ENCODE peak calls at places on chromosomes 11 and 22, in nine cellular contexts. Z, C, I, T, X, U, B, E and P are unnamed samples.

GRCh38 chr11:63212742-63213141 is 30.7 kb downstream of the SLC22A25 start:
- DNase-seq in C (no peak), I (no peak), U (no peak), E (no peak), T (no peak), Z (peak), X (no peak), B (no peak), P (no peak)

GRCh38 chr11:61567286-61568061 is 13.4 kb downstream of the SYT7 start:
- DNase-seq in I (peak), X (peak), U (peak), T (peak), Z (peak), B (no peak), C (peak), E (peak), P (peak)

GRCh38 chr11:60788401-60789110 is 3.4 kb downstream of the MS4A10 start:
- DNase-seq in T (peak), C (no peak), U (no peak), E (peak), B (no peak), X (no peak), Z (no peak), I (no peak), P (peak)

GRCh38 chr11:85299247-85299646 is 327.9 kb downstream of the DLG2 start:
- DNase-seq in C (no peak), Z (no peak), U (no peak), I (no peak), B (no peak), E (no peak), T (no peak), X (no peak), P (no peak)

GRCh38 chr11:1300569-1301187 is 8.8 kb downstream of the TOLLIP start:
- DNase-seq in C (no peak), T (no peak), Z (no peak), X (peak), E (no peak), U (no peak), I (no peak), B (no peak), P (peak)

GRCh38 chr22:43945632-43946390 is 9.4 kb upstream of the SAMM50 start:
- DNase-seq in C (peak), Z (peak), I (peak), E (peak), T (peak), X (no peak), B (no peak), U (peak), P (peak)

GRCh38 chr11:18312663-18313420 is 9.1 kb downstream of the HPS5 start:
- DNase-seq in X (no peak), Z (no peak), C (no peak), E (no peak), I (no peak), T (no peak), B (no peak), U (peak), P (no peak)

GRCh38 chr11:77381749-77382693 is 80.5 kb upstream of the GDPD4 start:
- DNase-seq in I (no peak), T (no peak), X (no peak), B (no peak), E (no peak), U (peak), Z (no peak), C (no peak), P (no peak)

GRCh38 chr11:18749681-18750319 is 23.8 kb upstream of the IGSF22 start:
- DNase-seq in B (no peak), I (no peak), C (peak), U (peak), T (no peak), X (no peak), Z (no peak), E (no peak), P (peak)

GRCh38 chr11:70556884-70557741 is 158.8 kb downstream of the CTTN start:
- DNase-seq in X (no peak), I (peak), E (no peak), T (no peak), C (no peak), Z (no peak), U (no peak), B (no peak), P (no peak)

GRCh38 chr22:40156001-40156516 is 21.7 kb upstream of the TNRC6B start:
- DNase-seq in E (no peak), T (peak), X (no peak), I (peak), U (peak), B (no peak), C (no peak), Z (peak), P (peak)

GRCh38 chr11:111777094-111778046 is 11.2 kb upstream of the PPP2R1B start:
- DNase-seq in X (no peak), E (no peak), T (no peak), B (peak), Z (peak), C (peak), U (peak), I (no peak), P (peak)

GRCh38 chr11:70343631-70344030 is 54.7 kb upstream of the CTTN start:
- DNase-seq in T (peak), X (no peak), U (no peak), I (no peak), C (no peak), E (no peak), B (no peak), Z (no peak), P (no peak)

GRCh38 chr11:114183041-114183511 is 113.1 kb upstream of the NNMT start:
- DNase-seq in T (no peak), Z (peak), B (no peak), I (peak), E (no peak), U (no peak), X (peak), C (no peak), P (peak)

GRCh38 chr11:85875505-85875904 is 20.3 kb downstream of the CCDC83 start:
- DNase-seq in I (no peak), E (no peak), Z (no peak), U (peak), C (no peak), T (no peak), B (no peak), X (no peak), P (no peak)

GRCh38 chr11:47705722-47706121 is 9.4 kb downstream of the AGBL2 start:
- DNase-seq in B (no peak), I (no peak), U (no peak), C (no peak), E (no peak), X (no peak), Z (no peak), T (no peak), P (no peak)

GRCh38 chr22:44536411-44536810 is 38.4 kb upstream of the RTL6 start:
- DNase-seq in X (no peak), U (no peak), T (no peak), B (no peak), I (no peak), Z (no peak), E (no peak), C (peak), P (no peak)

GRCh38 chr11:8083088-8083395 is 2.0 kb downstream of the TUB start:
- DNase-seq in Z (no peak), B (no peak), I (no peak), C (no peak), X (no peak), E (no peak), U (no peak), T (no peak), P (no peak)

GRCh38 chr11:65373839-65374580 is 8.4 kb downstream of the SLC25A45 start:
- DNase-seq in T (no peak), X (no peak), Z (no peak), E (no peak), U (no peak), C (no peak), B (no peak), I (no peak), P (no peak)

GRCh38 chr11:87445002-87445401 is 407.3 kb downstream of the TMEM135 start:
- DNase-seq in X (no peak), C (no peak), E (no peak), Z (no peak), T (no peak), I (no peak), U (peak), B (no peak), P (no peak)

GRCh38 chr11:27703453-27703852 is 3.2 kb upstream of the BDNF start:
- DNase-seq in T (no peak), B (no peak), X (no peak), E (no peak), U (peak), I (no peak), C (no peak), Z (no peak), P (no peak)

GRCh38 chr11:27699242-27699925 is 871 bp downstream of the BDNF start:
- DNase-seq in E (no peak), I (no peak), Z (no peak), X (no peak), C (no peak), U (peak), T (peak), B (no peak), P (no peak)

GRCh38 chr11:27699926-27700350 is 317 bp downstream of the BDNF start:
- DNase-seq in C (no peak), T (peak), E (no peak), X (no peak), U (no peak), I (no peak), B (no peak), Z (no peak), P (no peak)

GRCh38 chr11:27700351-27701261 is at the start of gene BDNF:
- DNase-seq in Z (no peak), B (no peak), T (peak), X (no peak), C (no peak), I (peak), E (peak), U (peak), P (peak)

DNA sequence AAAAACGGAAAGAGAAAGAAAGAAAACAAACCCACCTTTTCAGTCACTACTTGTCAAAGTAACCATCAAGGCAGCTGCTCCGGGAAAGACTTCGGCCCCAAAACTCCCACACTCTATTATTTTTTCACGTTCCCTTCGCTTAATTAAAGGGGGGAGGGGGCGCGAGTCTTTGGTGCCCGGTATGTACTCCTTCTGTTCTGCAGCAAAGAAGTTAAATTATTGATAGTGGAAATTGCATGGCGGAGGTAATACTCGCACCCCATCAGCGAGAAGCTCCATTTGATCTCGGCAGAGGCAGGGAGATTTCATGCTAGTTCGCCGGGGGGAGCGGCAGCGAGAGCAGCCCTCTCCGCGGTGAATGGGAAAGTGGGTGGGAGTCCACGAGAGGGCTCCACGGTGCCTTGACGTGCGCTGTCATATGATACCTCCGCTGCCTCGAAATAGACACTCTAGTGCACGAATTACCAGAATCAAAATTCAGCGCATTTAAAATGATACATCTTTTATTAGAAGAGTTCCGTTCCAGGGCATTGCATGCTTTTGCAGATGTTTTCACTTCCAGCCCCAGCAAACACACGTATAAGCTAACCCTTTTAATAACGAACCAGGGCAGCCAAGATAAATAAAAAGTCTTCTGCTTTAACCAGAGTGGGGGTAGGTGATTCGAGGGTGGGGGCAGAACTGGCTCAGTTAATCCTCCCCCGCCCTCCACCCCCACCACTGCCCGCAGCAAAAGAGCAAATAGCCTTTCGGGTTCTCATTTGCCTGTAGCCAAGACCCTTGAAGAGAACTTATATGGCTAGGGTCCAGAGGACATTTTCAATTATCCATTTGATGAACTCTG is 1.2 kb upstream of the BDNF start:
- DNase-seq in B (no peak), U (peak), C (peak), I (peak), T (peak), Z (no peak), E (no peak), X (no peak), P (peak)
- TF ChIP-seq CTCF in B (no peak), U (peak), C (no peak), I (no peak), T (no peak), Z (no peak), E (no peak), X (no peak), P (no peak)

GRCh38 chr11:128045094-128045725 is 542.1 kb downstream of the ETS1 start:
- DNase-seq in E (no peak), I (no peak), Z (no peak), T (no peak), C (no peak), B (no peak), U (peak), X (no peak), P (no peak)
- TF ChIP-seq POLR2A in E (no peak), I (no peak), Z (no peak), T (no peak), C (no peak), B (no peak), U (no peak), X (no peak), P (no peak)

GRCh38 chr11:12541588-12542151 is 132.6 kb upstream of the TEAD1 start:
- DNase-seq in E (no peak), T (no peak), B (no peak), I (no peak), U (no peak), C (no peak), X (no peak), Z (no peak), P (no peak)

GRCh38 chr11:12542186-12542935 is 131.9 kb upstream of the TEAD1 start:
- DNase-seq in I (no peak), Z (no peak), E (no peak), T (no peak), C (no peak), U (no peak), X (no peak), B (no peak), P (no peak)

GRCh38 chr11:12540075-12540685 is 134.0 kb upstream of the TEAD1 start:
- DNase-seq in I (no peak), C (no peak), B (no peak), E (no peak), Z (no peak), U (peak), X (no peak), T (no peak), P (no peak)

GRCh38 chr11:12539570-12539969 is 134.7 kb upstream of the TEAD1 start:
- DNase-seq in X (no peak), B (no peak), U (peak), Z (no peak), E (no peak), T (no peak), C (no peak), I (no peak), P (no peak)

GRCh38 chr11:12540913-12541587 is 133.2 kb upstream of the TEAD1 start:
- DNase-seq in X (peak), U (peak), I (no peak), T (no peak), C (no peak), E (no peak), Z (no peak), B (no peak), P (no peak)
- TF ChIP-seq CTCF in X (no peak), U (peak), I (peak), T (no peak), C (no peak), E (no peak), Z (no peak), B (no peak), P (no peak)

GRCh38 chr11:125593113-125593761 is 585 bp downstream of the STT3A start:
- DNase-seq in C (no peak), U (peak), T (no peak), B (no peak), X (no peak), Z (peak), E (no peak), I (peak), P (peak)
- TF ChIP-seq POLR2A in C (no peak), U (no peak), T (no peak), B (no peak), X (no peak), Z (peak), E (no peak), I (no peak), P (no peak)

GRCh38 chr22:45867118-45867905 is 109.7 kb downstream of the WNT7B start:
- DNase-seq in I (no peak), E (no peak), T (peak), U (no peak), X (peak), B (no peak), C (no peak), Z (no peak), P (peak)
- TF ChIP-seq CTCF in I (no peak), E (no peak), T (peak), U (peak), X (no peak), B (no peak), C (peak), Z (no peak), P (peak)

DNA sequence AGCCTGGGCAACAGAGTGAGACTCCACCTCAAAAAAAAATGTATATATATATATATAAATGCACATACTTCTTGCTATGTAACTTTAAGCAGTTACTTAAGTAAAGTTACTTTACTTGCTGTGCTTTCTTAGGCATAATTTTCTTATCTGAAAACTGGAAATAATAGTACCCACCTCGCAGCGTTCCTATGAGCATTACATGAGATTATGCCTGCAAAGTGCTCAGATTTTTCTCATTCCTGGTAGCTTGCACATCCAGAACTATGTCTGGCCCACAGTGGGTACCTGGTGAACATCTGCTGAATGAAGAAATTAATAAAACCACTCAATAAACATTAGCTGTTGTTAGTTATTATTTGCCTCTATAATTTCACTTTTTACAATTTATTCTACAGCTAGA is 6.1 kb upstream of the ROBO3 start:
- DNase-seq in X (no peak), T (no peak), U (no peak), C (no peak), I (no peak), E (no peak), Z (no peak), B (no peak), P (no peak)
- TF ChIP-seq POLR2A in X (no peak), T (no peak), U (no peak), C (no peak), I (no peak), E (no peak), Z (no peak), B (no peak), P (no peak)

DNA sequence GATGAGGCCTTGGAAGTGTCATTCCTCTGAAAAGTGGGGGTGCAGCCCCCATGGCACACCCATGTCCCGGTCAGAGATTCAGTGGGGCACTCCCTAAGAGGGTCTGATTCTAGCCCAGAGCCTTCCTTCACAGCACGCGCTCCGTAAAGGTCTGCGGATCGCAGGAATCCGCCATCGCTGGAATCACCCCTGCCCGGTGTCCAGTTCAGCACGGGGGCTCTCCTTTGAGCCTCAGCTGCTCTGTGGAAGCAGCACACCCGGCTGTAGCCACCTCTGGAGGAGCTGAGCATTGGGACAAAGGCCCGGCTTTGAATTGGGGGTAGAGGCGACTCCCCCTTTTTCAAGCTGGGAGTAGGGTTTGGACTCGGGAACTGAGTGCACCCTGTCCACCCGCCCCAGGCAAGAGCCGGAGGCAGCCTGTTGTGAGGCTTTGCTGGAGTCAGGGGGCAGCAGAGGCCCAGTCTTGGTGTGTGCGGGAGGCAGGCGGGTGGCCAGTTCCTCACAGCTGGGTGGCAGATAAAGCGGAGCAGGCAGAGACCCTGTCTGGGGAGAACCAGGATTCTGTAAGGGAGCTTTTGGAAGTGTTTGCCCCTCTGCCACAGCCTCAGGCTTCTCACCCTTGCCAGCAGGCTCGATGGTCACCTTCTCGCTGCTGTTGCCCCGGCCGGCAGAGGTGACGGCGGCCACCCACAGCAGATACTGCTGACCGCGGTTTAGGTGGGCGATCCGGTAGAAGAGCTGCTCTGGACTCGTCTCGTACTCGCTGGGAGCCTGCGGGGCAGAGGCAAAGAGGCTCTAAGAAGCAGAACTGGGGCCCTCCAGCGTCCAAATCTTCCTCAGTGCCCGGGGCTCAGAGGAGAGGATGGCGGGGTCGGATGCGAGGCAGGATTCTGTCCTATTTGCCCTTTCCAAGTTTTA is 115.9 kb downstream of the CEP164 start:
- DNase-seq in C (peak), X (peak), I (peak), T (peak), B (no peak), U (peak), E (peak), Z (peak), P (peak)
- TF ChIP-seq CTCF in C (peak), X (peak), I (peak), T (no peak), B (peak), U (peak), E (no peak), Z (peak), P (peak)